ENCODE peak calls at places on chromosomes 2 and 18, in seven cellular contexts. J is K562, P is GM23338, V is prostate gland, Y is HL-60, H is SK-N-SH, W is H1. Z is an unnamed sample.

GRCh38 chr2:109662889-109663288 is 48.7 kb downstream of the SOWAHC start:
- DNase-seq in J (no peak), P (no peak), V (no peak), Y (no peak), H (no peak), W (no peak), Z (no peak)

GRCh38 chr2:177921726-177922125 is 150.9 kb downstream of the PDE11A start:
- DNase-seq in J (no peak), P (no peak), V (no peak), Y (no peak), H (no peak), W (no peak), Z (no peak)

GRCh38 chr2:53202063-53202462 is 565.5 kb upstream of the CHAC2 start:
- DNase-seq in J (no peak), P (peak), V (peak), Y (no peak), H (no peak), W (no peak), Z (no peak)

GRCh38 chr2:100235098-100235497 is 87.2 kb downstream of the LONRF2 start:
- DNase-seq in J (no peak), P (peak), V (no peak), Y (peak), H (no peak), W (no peak), Z (no peak)

GRCh38 chr2:148557844-148558436 is 86.6 kb upstream of the EPC2 start:
- DNase-seq in J (no peak), P (no peak), V (no peak), Y (no peak), H (no peak), W (no peak), Z (no peak)

GRCh38 chr2:166230024-166230723 is 102.4 kb upstream of the SCN1A start:
- DNase-seq in J (no peak), P (no peak), V (no peak), Y (no peak), H (no peak), W (no peak), Z (no peak)

GRCh38 chr2:130304726-130305125 is 38.0 kb upstream of the IMP4 start:
- DNase-seq in J (no peak), P (no peak), V (no peak), Y (no peak), H (no peak), W (no peak), Z (no peak)

GRCh38 chr2:212640428-212640827 is 101.8 kb upstream of the ERBB4 start:
- DNase-seq in J (no peak), P (no peak), V (no peak), Y (no peak), H (no peak), W (no peak), Z (no peak)

GRCh38 chr18:59787998-59788875 is 91.0 kb upstream of the CCBE1 start:
- DNase-seq in J (peak), P (no peak), V (no peak), Y (no peak), H (no peak), W (no peak), Z (no peak)

GRCh38 chr2:240151477-240152031 is 11.1 kb upstream of the OTOS start:
- DNase-seq in J (no peak), P (no peak), V (no peak), Y (no peak), H (no peak), W (no peak), Z (no peak)

GRCh38 chr2:104863585-104864279 is 9.8 kb downstream of the POU3F3 start:
- DNase-seq in J (no peak), P (peak), V (no peak), Y (no peak), H (no peak), W (no peak), Z (no peak)

GRCh38 chr2:136070913-136071312 is 47.0 kb downstream of the CXCR4 start:
- DNase-seq in J (no peak), P (no peak), V (no peak), Y (no peak), H (no peak), W (no peak), Z (no peak)

GRCh38 chr18:46488472-46489213 is 168.4 kb downstream of the LOXHD1 start:
- DNase-seq in J (no peak), P (no peak), V (no peak), Y (no peak), H (no peak), W (no peak), Z (no peak)

GRCh38 chr2:38148501-38148900 is 72.5 kb upstream of the CYP1B1 start:
- DNase-seq in J (no peak), P (no peak), V (peak), Y (peak), H (no peak), W (no peak), Z (no peak)

GRCh38 chr2:186977433-186978045 is 128.6 kb upstream of the ZSWIM2 start:
- DNase-seq in J (no peak), P (no peak), V (no peak), Y (no peak), H (no peak), W (no peak), Z (no peak)

GRCh38 chr2:222982010-222982908 is 69.7 kb upstream of the KCNE4 start:
- DNase-seq in J (peak), P (peak), V (no peak), Y (no peak), H (peak), W (no peak), Z (no peak)

GRCh38 chr2:236017446-236017845 is 150.7 kb downstream of the GBX2 start:
- DNase-seq in J (no peak), P (no peak), V (no peak), Y (no peak), H (no peak), W (no peak), Z (no peak)

GRCh38 chr2:24474053-24474452 is 17.0 kb upstream of the NCOA1 start:
- DNase-seq in J (no peak), P (no peak), V (no peak), Y (no peak), H (no peak), W (no peak), Z (no peak)

GRCh38 chr18:9827856-9828793 is 57.6 kb upstream of the TXNDC2 start:
- DNase-seq in J (peak), P (no peak), V (no peak), Y (peak), H (no peak), W (no peak), Z (peak)

GRCh38 chr18:75728621-75729020 is 301.1 kb upstream of the SMIM21 start:
- DNase-seq in J (no peak), P (no peak), V (no peak), Y (no peak), H (no peak), W (no peak), Z (no peak)

GRCh38 chr2:230961091-230961491 is 34.8 kb upstream of the SPATA3 start:
- DNase-seq in J (no peak), P (no peak), V (no peak), Y (no peak), H (no peak), W (no peak), Z (no peak)
- H3K27ac ChIP-seq in J (no peak), P (no peak), V (no peak), Y (no peak), H (no peak), W (no peak), Z (peak)

GRCh38 chr18:26546875-26547301 is 1.5 kb downstream of the KCTD1 start:
- DNase-seq in J (no peak), P (no peak), V (peak), Y (no peak), H (peak), W (no peak), Z (no peak)

GRCh38 chr18:26547302-26548143 is 830 bp downstream of the KCTD1 start:
- DNase-seq in J (no peak), P (peak), V (peak), Y (peak), H (peak), W (no peak), Z (peak)

GRCh38 chr18:26549103-26549485 is 741 bp upstream of the KCTD1 start:
- DNase-seq in J (no peak), P (peak), V (peak), Y (peak), H (peak), W (no peak), Z (no peak)

GRCh38 chr18:26549486-26550435 is 1.4 kb upstream of the KCTD1 start:
- DNase-seq in J (no peak), P (peak), V (peak), Y (no peak), H (peak), W (no peak), Z (peak)

GRCh38 chr18:26548144-26549102 is at the start of gene KCTD1:
- DNase-seq in J (no peak), P (peak), V (peak), Y (peak), H (peak), W (no peak), Z (peak)
- TF ChIP-seq POLR2AphosphoS5 in J (no peak), P (peak), V (peak), Y (peak), H (peak), W (no peak), Z (no peak)

GRCh38 chr2:41576423-41576822 is 471.4 kb upstream of the PKDCC start:
- DNase-seq in J (no peak), P (no peak), V (no peak), Y (no peak), H (peak), W (no peak), Z (no peak)

GRCh38 chr2:41580806-41581205 is 467.0 kb upstream of the PKDCC start:
- DNase-seq in J (no peak), P (no peak), V (no peak), Y (no peak), H (no peak), W (no peak), Z (no peak)

GRCh38 chr2:41579811-41580210 is 468.0 kb upstream of the PKDCC start:
- DNase-seq in J (no peak), P (no peak), V (no peak), Y (no peak), H (no peak), W (no peak), Z (no peak)
- TF ChIP-seq CTCF in J (no peak), P (no peak), V (no peak), Y (no peak), H (no peak), W (no peak), Z (no peak)

DNA sequence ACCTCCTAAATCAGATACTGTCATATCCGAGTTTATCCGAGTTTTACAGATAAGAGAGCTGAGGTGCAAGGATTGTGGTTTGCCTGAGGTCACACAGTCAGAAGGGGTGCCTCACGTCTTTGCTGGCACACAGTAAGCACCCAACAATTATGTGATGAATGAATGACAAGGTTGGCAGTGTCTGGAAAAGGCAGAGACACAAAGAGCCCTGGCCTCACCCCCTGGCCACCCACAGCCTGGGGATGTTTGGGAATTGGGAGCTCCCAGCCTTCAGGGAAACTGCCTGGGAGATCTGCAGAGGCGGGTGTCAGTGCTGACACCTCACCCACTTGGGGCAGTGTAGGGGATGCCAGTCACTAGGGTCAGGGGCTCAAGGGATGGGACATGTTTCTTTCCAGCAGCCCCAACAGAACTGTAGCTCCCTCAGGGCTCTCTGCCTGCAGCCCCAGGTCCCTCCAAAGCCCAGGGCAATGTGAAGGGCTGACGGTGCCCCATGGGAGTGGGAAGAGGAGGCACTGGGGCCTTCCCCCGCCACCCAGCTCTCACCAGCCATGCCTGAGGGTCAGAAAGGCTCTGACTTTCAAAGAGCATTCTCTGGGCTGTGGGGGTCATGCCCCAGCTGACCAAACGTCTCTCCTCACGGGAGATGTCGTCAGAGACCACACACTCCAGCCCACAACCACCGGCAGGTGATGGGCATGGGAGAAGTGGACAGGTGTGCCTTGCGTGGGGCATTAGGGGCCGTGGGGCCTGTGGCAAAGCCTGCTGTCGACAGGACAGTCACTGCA is 157.5 kb downstream of the ZFP36L2 start:
- DNase-seq in J (no peak), P (no peak), V (no peak), Y (no peak), H (peak), W (no peak), Z (peak)
- H3K27ac ChIP-seq in J (no peak), P (no peak), V (no peak), Y (no peak), H (no peak), W (no peak), Z (no peak)

DNA sequence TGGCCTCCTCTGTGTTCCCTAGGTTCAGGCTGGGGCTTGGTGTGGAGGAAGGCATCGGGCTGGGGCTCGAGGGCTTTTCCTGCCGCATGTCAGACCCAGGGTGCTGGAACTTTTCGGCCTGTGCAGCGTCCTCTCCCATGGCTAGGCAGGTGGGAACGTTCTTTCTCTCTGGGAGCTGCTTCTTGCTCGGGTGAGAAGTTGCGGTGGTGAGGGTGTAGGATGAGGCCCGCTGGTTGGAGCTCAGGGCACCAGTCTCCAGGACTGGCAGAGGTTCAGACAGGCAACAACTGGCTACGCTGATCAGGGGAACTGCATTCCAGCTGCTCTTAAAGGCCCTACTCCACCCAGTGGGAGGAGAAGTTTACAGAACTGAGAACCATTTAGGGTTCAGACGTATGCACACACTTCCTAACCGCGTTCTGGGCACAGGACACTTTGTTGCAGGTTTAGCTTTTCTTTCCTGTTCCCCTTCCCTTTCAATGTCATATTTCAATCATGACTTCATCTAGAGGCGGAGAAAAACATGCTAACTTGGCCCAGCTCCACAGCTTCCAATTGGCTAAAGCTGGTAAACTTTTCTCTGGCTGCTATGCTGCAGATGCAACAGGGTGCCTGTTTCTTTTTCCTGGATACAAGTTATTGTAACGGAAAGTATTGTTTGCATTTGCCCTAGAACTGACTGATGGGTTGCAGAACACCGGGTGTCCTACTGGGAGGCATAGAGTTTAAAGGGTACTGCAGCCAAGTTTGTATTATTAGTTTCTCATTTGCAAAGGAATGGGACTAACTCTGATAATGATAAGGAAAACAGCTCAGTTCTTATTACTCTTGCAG is at the start of gene CAVIN2:
- DNase-seq in J (peak), P (no peak), V (peak), Y (no peak), H (no peak), W (no peak), Z (peak)
- TF ChIP-seq POLR2AphosphoS5 in J (no peak), P (no peak), V (peak), Y (no peak), H (no peak), W (no peak), Z (peak)

GRCh38 chr2:96710985-96711384 is 28.9 kb downstream of the LMAN2L start:
- DNase-seq in J (peak), P (no peak), V (no peak), Y (no peak), H (no peak), W (no peak), Z (no peak)
- TF ChIP-seq CTCF in J (no peak), P (no peak), V (no peak), Y (no peak), H (no peak), W (no peak), Z (no peak)

GRCh38 chr2:218002792-218003191 is at the start of gene TNS1:
- DNase-seq in J (no peak), P (peak), V (no peak), Y (no peak), H (peak), W (no peak), Z (no peak)

GRCh38 chr2:218002103-218002502 is 692 bp downstream of the TNS1 start:
- DNase-seq in J (no peak), P (no peak), V (no peak), Y (no peak), H (peak), W (no peak), Z (no peak)

GRCh38 chr2:218003994-218004419 is 1.2 kb upstream of the TNS1 start:
- DNase-seq in J (no peak), P (no peak), V (peak), Y (no peak), H (peak), W (no peak), Z (no peak)

GRCh38 chr2:218005028-218005427 is 2.2 kb upstream of the TNS1 start:
- DNase-seq in J (peak), P (no peak), V (no peak), Y (no peak), H (no peak), W (no peak), Z (no peak)

DNA sequence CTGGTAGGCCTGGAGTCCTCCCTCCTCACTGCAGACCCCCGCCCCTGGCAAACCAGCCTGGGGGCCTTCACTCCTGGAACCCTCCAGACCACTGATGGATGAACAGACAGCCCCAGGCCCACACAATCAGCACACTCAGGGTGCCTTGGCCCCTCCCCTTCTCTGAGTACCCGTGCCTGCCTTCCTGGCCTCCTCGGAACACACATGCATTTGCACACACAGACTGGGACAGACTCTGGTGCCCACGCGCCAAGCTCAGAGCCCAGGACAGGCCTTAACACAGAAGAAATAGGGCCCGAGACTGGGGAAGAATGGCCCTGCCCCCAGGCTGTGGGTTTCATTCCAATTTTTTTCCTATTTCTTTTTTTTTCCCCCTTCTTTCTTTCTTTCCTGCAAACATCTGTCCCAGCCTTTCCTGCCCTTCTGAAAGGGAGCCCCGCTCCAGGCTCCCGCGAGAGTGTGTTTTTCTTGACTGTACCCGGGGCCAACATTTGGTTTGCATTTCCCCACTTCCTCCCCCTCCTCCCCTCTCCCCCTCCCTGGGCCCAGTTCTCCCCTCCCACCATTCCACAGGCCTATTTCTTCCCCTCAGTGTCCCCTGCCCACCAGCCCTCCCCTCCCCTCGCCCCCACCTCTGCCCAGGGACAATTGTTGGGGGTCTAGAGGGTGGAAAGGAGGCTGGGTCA is 613 bp upstream of the TNS1 start:
- DNase-seq in J (no peak), P (no peak), V (no peak), Y (no peak), H (peak), W (no peak), Z (no peak)
- H3K27ac ChIP-seq in J (no peak), P (no peak), V (peak), Y (no peak), H (peak), W (no peak), Z (peak)

Z was measured in breast epithelium.